ENCODE peak calls at places on chromosomes 13 and 19, in ten cellular contexts. R is MM.1S; Q is cerebellar cortex; J is fibroblast of the conjunctiva; P is GM13976; I is WERI-Rb-1; T is brain microvascular endothelial cell; L is activated CD4-positive, alpha-beta memory T cell treated with anti-CD3 and anti-CD28 coated beads, Interleukin-2, amount 10 ng/mL, durations not matched to agents 7 days and 5 days; N is neural progenitor cell; F is KG1. Y is an unnamed sample.

GRCh38 chr19:7211191-7211988 is 82.8 kb downstream of the INSR start:
- DNase-seq in F (no peak), J (no peak), N (no peak), Q (peak; percentile 21), I (no peak), R (no peak), P (no peak), T (peak; percentile 89), L (no peak), Y (no peak)

GRCh38 chr13:37923236-37923635 is 53.7 kb upstream of the TRPC4 start:
- DNase-seq in F (no peak), N (no peak), J (no peak), P (no peak), T (no peak), Q (no peak), R (no peak), L (no peak), I (no peak), Y (no peak)

GRCh38 chr19:33639034-33639681 is 17.4 kb downstream of the CHST8 start:
- DNase-seq in T (no peak), R (peak; percentile 60), L (no peak), P (no peak), Q (peak; percentile 73), F (no peak), J (no peak), I (no peak), N (no peak), Y (no peak)

GRCh38 chr13:41315466-41316047 is 4.5 kb downstream of the NAA16 start:
- DNase-seq in N (no peak), Q (no peak), P (no peak), L (no peak), J (no peak), R (no peak), F (no peak), T (no peak), I (no peak), Y (no peak)

GRCh38 chr13:83214452-83214851 is 667.8 kb downstream of the SLITRK1 start:
- DNase-seq in L (no peak), P (no peak), R (no peak), N (no peak), F (no peak), Q (no peak), T (peak; percentile 4), I (no peak), J (no peak), Y (no peak)

GRCh38 chr13:50796463-50796862 is 47.0 kb downstream of the DLEU7 start:
- DNase-seq in R (no peak), F (no peak), T (no peak), L (no peak), Q (no peak), N (no peak), P (no peak), I (no peak), J (no peak), Y (no peak)

GRCh38 chr19:2319551-2319950 is 8.8 kb downstream of the LSM7 start:
- DNase-seq in N (no peak), I (no peak), Q (no peak), L (no peak), P (no peak), F (no peak), J (no peak), R (no peak), T (no peak), Y (no peak)

GRCh38 chr13:32316476-32316875 is 1.2 kb downstream of the BRCA2 start:
- DNase-seq in R (no peak), T (no peak), I (no peak), Q (no peak), J (no peak), N (no peak), L (no peak), P (no peak), F (no peak), Y (no peak)

GRCh38 chr13:48532146-48532472 is 771 bp downstream of the RCBTB2 start:
- DNase-seq in N (peak; percentile 63), L (no peak), R (peak; percentile 19), F (no peak), Q (peak; percentile 71), J (peak; percentile 29), P (no peak), I (no peak), T (no peak), Y (peak; percentile 78)

GRCh38 chr19:43636121-43636683 is 3.4 kb downstream of the CADM4 start:
- DNase-seq in R (no peak), Q (no peak), F (no peak), N (peak; percentile 62), P (no peak), T (no peak), L (no peak), J (no peak), I (no peak), Y (no peak)

GRCh38 chr19:40612831-40613668 is 11.9 kb downstream of the LTBP4 start:
- DNase-seq in I (no peak), F (no peak), N (peak; percentile 88), P (peak; percentile 89), T (peak; percentile 57), R (peak; percentile 64), J (no peak), Q (no peak), L (peak; percentile 84), Y (peak; percentile 53)

GRCh38 chr13:33146843-33147611 is 130.8 kb downstream of the KL start:
- DNase-seq in L (no peak), Q (no peak), T (no peak), F (no peak), J (no peak), R (peak; percentile 67), P (peak; percentile 73), I (no peak), N (no peak), Y (no peak)

GRCh38 chr19:679418-680286 is 3.5 kb downstream of the FSTL3 start:
- DNase-seq in T (no peak), R (no peak), N (peak; percentile 76), L (peak; percentile 41), Q (no peak), P (no peak), I (peak; percentile 44), J (peak; percentile 65), F (no peak), Y (peak; percentile 81)

GRCh38 chr19:38273499-38273898 is 9.1 kb downstream of the SPINT2 start:
- DNase-seq in F (no peak), P (no peak), I (no peak), J (no peak), Q (no peak), T (no peak), L (no peak), N (no peak), R (no peak), Y (no peak)

GRCh38 chr13:91292630-91293221 is 54.8 kb upstream of the MIR17HG start:
- DNase-seq in R (no peak), I (peak; percentile 44), Q (no peak), T (no peak), F (no peak), N (peak; percentile 62), L (no peak), J (no peak), P (no peak), Y (no peak)

GRCh38 chr13:40390290-40391008 is 276.0 kb downstream of the FOXO1 start:
- DNase-seq in P (no peak), T (no peak), Q (no peak), I (no peak), L (no peak), F (no peak), R (no peak), N (peak; percentile 85), J (no peak), Y (no peak)

GRCh38 chr13:27583645-27584044 is 36.7 kb downstream of the LNX2 start:
- DNase-seq in P (no peak), F (no peak), J (no peak), T (peak; percentile 39), R (no peak), I (no peak), N (no peak), L (no peak), Q (no peak), Y (peak; percentile 45)

GRCh38 chr19:40609561-40610395 is 8.6 kb downstream of the LTBP4 start:
- DNase-seq in F (no peak), P (peak; percentile 96), J (peak; percentile 76), R (peak; percentile 91), I (no peak), Q (peak; percentile 29), N (peak; percentile 94), L (peak; percentile 93), T (peak; percentile 77), Y (peak; percentile 85)

GRCh38 chr19:41269571-41269970 is 5.4 kb downstream of the HNRNPUL1 start:
- DNase-seq in R (no peak), N (no peak), Q (no peak), I (no peak), F (no peak), P (no peak), L (no peak), T (no peak), J (no peak), Y (no peak)

GRCh38 chr13:91133941-91134772 is 213.3 kb upstream of the MIR17HG start:
- DNase-seq in F (peak; percentile 51), J (peak; percentile 45), N (peak; percentile 60), T (peak; percentile 65), I (peak; percentile 72), R (peak; percentile 20), Q (peak; percentile 77), P (peak; percentile 32), L (peak; percentile 27), Y (peak; percentile 75)

GRCh38 chr13:85332595-85332994 is 466.6 kb downstream of the SLITRK6 start:
- DNase-seq in N (no peak), R (no peak), Q (peak; percentile 95), L (no peak), J (no peak), F (no peak), T (no peak), P (no peak), I (no peak), Y (no peak)

GRCh38 chr19:42125536-42125935 is 6.7 kb downstream of the POU2F2 start:
- DNase-seq in R (no peak), J (no peak), T (no peak), N (no peak), I (no peak), Q (no peak), L (no peak), F (no peak), P (no peak), Y (no peak)

GRCh38 chr19:41531438-41532311 is 44.3 kb upstream of the CEACAM21 start:
- DNase-seq in I (no peak), N (no peak), J (peak; percentile 24), P (peak; percentile 72), L (peak; percentile 86), F (peak; percentile 67), Q (no peak), R (no peak), T (peak; percentile 44), Y (peak; percentile 16)

GRCh38 chr13:18235756-18236527 is 945.7 kb downstream of the TUBA3C start:
- DNase-seq in J (no peak), R (no peak), L (no peak), P (no peak), I (no peak), N (no peak), F (no peak), T (no peak), Q (no peak), Y (no peak)

GRCh38 chr13:107284168-107284567 is 716.2 kb upstream of the ARGLU1 start:
- DNase-seq in L (no peak), I (no peak), Q (no peak), J (no peak), N (no peak), F (no peak), R (no peak), P (no peak), T (no peak), Y (peak; percentile 60)

GRCh38 chr19:31113250-31113685 is 236.0 kb downstream of the TSHZ3 start:
- DNase-seq in L (no peak), R (no peak), F (no peak), T (peak; percentile 84), N (no peak), J (no peak), P (no peak), Q (no peak), I (no peak), Y (peak; percentile 27)

GRCh38 chr13:30257433-30258099 is 49.8 kb downstream of the KATNAL1 start:
- DNase-seq in R (no peak), T (no peak), J (no peak), F (no peak), P (peak; percentile 35), Q (peak; percentile 75), I (no peak), N (peak; percentile 82), L (no peak), Y (peak; percentile 49)

GRCh38 chr13:74115138-74115537 is 19.1 kb downstream of the KLF12 start:
- DNase-seq in F (no peak), I (no peak), R (no peak), T (peak; percentile 50), J (no peak), L (no peak), Q (no peak), N (no peak), P (no peak), Y (peak; percentile 85)

Y was measured in astrocyte of the spinal cord.